ENCODE peak calls at places on chromosomes 16 and 17, in seven cellular contexts. S is fibroblast of mammary gland, D is ascending aorta, E is adrenal gland, U is RWPE1, A is psoas muscle, N is heart left ventricle. P is an unnamed sample.

GRCh38 chr17:229945-230235 is 48.4 kb upstream of the DOC2B start:
- DNase-seq in U (no peak), A (no peak), N (peak; percentile 13), D (peak; percentile 47), S (no peak), E (no peak), P (no peak)

GRCh38 chr17:63082273-63082861 is 116.3 kb downstream of the TANC2 start:
- DNase-seq in D (no peak), S (peak; percentile 61), E (no peak), U (no peak), A (no peak), N (no peak), P (no peak)

GRCh38 chr17:81474958-81475357 is 37.6 kb downstream of the ACTG1 start:
- DNase-seq in D (no peak), E (no peak), N (no peak), A (no peak), S (no peak), U (no peak), P (no peak)

GRCh38 chr17:61502292-61502691 is 50.1 kb downstream of the TBX4 start:
- DNase-seq in E (no peak), D (no peak), U (no peak), N (no peak), S (no peak), A (no peak), P (no peak)

GRCh38 chr16:84096447-84097005 is 20.2 kb downstream of the MBTPS1 start:
- DNase-seq in E (no peak), N (no peak), S (no peak), A (no peak), U (no peak), D (no peak), P (no peak)

GRCh38 chr16:29147710-29148425 is 163.0 kb downstream of the LAT start:
- DNase-seq in S (no peak), U (no peak), D (no peak), E (no peak), A (no peak), N (no peak), P (no peak)

GRCh38 chr16:90083139-90083538 is 6.0 kb upstream of the PRDM7 start:
- DNase-seq in U (no peak), A (no peak), E (no peak), N (no peak), D (no peak), S (no peak), P (no peak)

GRCh38 chr16:28264656-28265055 is 27.7 kb upstream of the SBK1 start:
- DNase-seq in D (no peak), S (peak; percentile 67), N (no peak), A (peak; percentile 75), U (peak; percentile 15), E (peak; percentile 39), P (peak; percentile 76)

GRCh38 chr17:40115101-40115436 is 6.7 kb upstream of the MSL1 start:
- DNase-seq in D (no peak), U (no peak), E (no peak), N (no peak), A (no peak), S (no peak), P (no peak)

GRCh38 chr16:643050-643368 is 1.4 kb downstream of the MCRIP2 start:
- DNase-seq in U (no peak), D (no peak), E (no peak), S (no peak), N (no peak), A (no peak), P (no peak)

GRCh38 chr16:11256657-11257130 is 690 bp upstream of the SOCS1 start:
- DNase-seq in E (peak; percentile 71), D (peak; percentile 84), U (peak; percentile 27), S (peak; percentile 31), N (peak; percentile 74), A (peak; percentile 81), P (peak; percentile 65)

GRCh38 chr17:35312790-35313711 is 60.4 kb downstream of the SLFN11 start:
- DNase-seq in D (peak; percentile 69), N (peak; percentile 54), S (peak; percentile 76), U (peak; percentile 44), E (peak; percentile 63), A (peak; percentile 69), P (peak; percentile 41)

GRCh38 chr17:74453665-74454196 is 12.7 kb upstream of the CD300A start:
- DNase-seq in N (no peak), U (peak; percentile 94), D (no peak), E (peak; percentile 25), S (no peak), A (no peak), P (no peak)
- TF ChIP-seq CTCF in N (no peak), U (no peak), D (no peak), E (no peak), S (no peak), A (no peak), P (no peak)

DNA sequence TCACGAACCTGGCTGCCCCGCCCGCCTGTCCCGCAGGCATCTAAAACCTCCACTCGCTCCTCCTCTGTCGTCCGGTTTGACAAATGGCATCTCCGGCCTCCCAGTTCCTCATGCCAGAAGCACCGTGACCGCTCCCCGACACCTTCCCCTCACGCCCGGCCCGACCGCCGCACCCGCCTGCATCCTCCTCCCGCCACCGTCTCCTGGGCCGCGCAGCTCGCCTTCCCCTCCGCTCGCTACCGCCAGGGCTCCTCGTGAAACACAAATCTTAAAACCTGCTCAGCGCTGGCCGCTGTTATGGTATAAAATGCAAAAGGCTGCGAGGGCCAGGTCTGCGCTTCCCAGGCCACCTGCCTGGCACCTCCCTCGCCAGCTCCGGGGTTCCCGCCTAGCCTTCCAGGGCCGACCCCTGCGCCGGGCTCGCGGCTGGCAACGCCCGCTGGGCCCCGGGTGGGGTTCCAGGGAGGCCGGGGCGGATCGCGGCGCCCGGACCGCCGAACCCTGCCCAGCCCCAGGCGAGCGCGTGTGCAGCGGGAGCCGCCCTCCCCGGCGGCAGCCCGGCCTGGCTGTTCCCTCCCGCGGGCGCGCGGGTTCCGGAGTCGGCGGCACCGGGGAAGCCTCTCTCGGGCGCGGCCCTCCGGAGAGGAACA is 488 bp downstream of the SPSB3 start:
- DNase-seq in E (peak; percentile 49), S (no peak), U (peak; percentile 39), A (peak; percentile 66), N (no peak), D (no peak), P (peak; percentile 59)
- TF ChIP-seq CTCF in E (peak; percentile 33), S (no peak), U (no peak), A (no peak), N (no peak), D (no peak), P (peak; percentile 30)

GRCh38 chr17:44084131-44084538 is 13.6 kb downstream of the G6PC3 start:
- DNase-seq in S (no peak), D (no peak), N (no peak), A (no peak), E (no peak), U (no peak), P (peak; percentile 62)
- TF ChIP-seq CTCF in S (peak; percentile 33), D (peak; percentile 19), N (peak; percentile 27), A (no peak), E (peak; percentile 14), U (peak; percentile 42), P (peak; percentile 77)

GRCh38 chr17:77280304-77280910 is 139.6 kb downstream of the SEC14L1 start:
- DNase-seq in A (no peak), N (no peak), D (no peak), U (peak; percentile 87), S (peak; percentile 80), E (no peak), P (peak; percentile 47)
- TF ChIP-seq CTCF in A (no peak), N (no peak), D (no peak), U (no peak), S (no peak), E (no peak), P (no peak)